ENCODE peak calls at places on chromosomes 2 and 18, in seven cellular contexts. D, E, P, S, L, O and I are unnamed samples.

GRCh38 chr2:61275575-61276184 is 113.7 kb downstream of the C2orf74 start:
- DNase-seq in D (no peak), E (no peak), P (no peak), S (no peak), L (no peak), O (no peak), I (no peak)

GRCh38 chr2:22450831-22451230 is 934.1 kb upstream of the KLHL29 start:
- DNase-seq in D (no peak), E (no peak), P (no peak), S (peak), L (no peak), O (no peak), I (no peak)

GRCh38 chr2:195538937-195539336 is 118.1 kb upstream of the SLC39A10 start:
- DNase-seq in D (no peak), E (no peak), P (no peak), S (no peak), L (no peak), O (no peak), I (no peak)

GRCh38 chr2:118089015-118089800 is 937 bp downstream of the INSIG2 start:
- DNase-seq in D (no peak), E (peak), P (peak), S (no peak), L (no peak), O (peak), I (no peak)

GRCh38 chr2:35204325-35204724 is 1151.3 kb upstream of the CRIM1 start:
- DNase-seq in D (no peak), E (no peak), P (no peak), S (no peak), L (no peak), O (no peak), I (no peak)

GRCh38 chr2:43609304-43609883 is 13.6 kb upstream of the THADA start:
- DNase-seq in D (peak), E (no peak), P (peak), S (peak), L (peak), O (peak), I (no peak)

GRCh38 chr2:17545680-17546613 is 5.5 kb downstream of the VSNL1 start:
- DNase-seq in D (no peak), E (no peak), P (no peak), S (no peak), L (no peak), O (no peak), I (no peak)

GRCh38 chr18:12278765-12279682 is 24.9 kb downstream of the CIDEA start:
- DNase-seq in D (no peak), E (peak), P (peak), S (peak), L (peak), O (peak), I (no peak)

GRCh38 chr2:3655871-3656761 is 1.9 kb upstream of the ALLC start:
- DNase-seq in D (peak), E (no peak), P (no peak), S (no peak), L (no peak), O (no peak), I (no peak)

GRCh38 chr2:3605013-3605961 is 10.4 kb downstream of the COLEC11 start:
- DNase-seq in D (peak), E (no peak), P (peak), S (no peak), L (no peak), O (no peak), I (peak)

GRCh38 chr18:30358545-30358944 is 684.0 kb downstream of the DSC3 start:
- DNase-seq in D (no peak), E (no peak), P (no peak), S (no peak), L (no peak), O (peak), I (no peak)